ENCODE peak calls at places on chromosomes 1 and 21, in nine cellular contexts. C is GM23248, Q is hepatocyte, Y is SK-N-SH, D is PC-3, S is neural progenitor cell, I is OCI-LY7, F is GM23338, W is HCT116. V is an unnamed sample.

GRCh38 chr1:182087951-182088350 is 26.4 kb upstream of the ZNF648 start:
- DNase-seq in Q (no peak), I (no peak), F (no peak), D (peak; percentile 48), W (no peak), C (no peak), Y (no peak), S (no peak), V (no peak)

GRCh38 chr1:247360991-247361721 is 29.5 kb upstream of the ZNF496 start:
- DNase-seq in I (no peak), C (peak; percentile 65), Y (no peak), Q (peak; percentile 46), W (no peak), F (no peak), D (no peak), S (no peak), V (no peak)

GRCh38 chr1:184218436-184218835 is 166.9 kb downstream of the TSEN15 start:
- DNase-seq in I (no peak), Q (no peak), C (no peak), D (no peak), Y (no peak), F (no peak), S (no peak), W (no peak), V (no peak)

GRCh38 chr21:18959817-18960216 is 556.2 kb upstream of the TMPRSS15 start:
- DNase-seq in Y (no peak), S (no peak), I (no peak), D (no peak), Q (no peak), C (no peak), F (no peak), W (no peak), V (no peak)

GRCh38 chr1:93689521-93690223 is 8.0 kb upstream of the BCAR3 start:
- DNase-seq in Y (peak; percentile 28), I (peak; percentile 74), S (no peak), Q (no peak), F (peak; percentile 19), D (no peak), W (no peak), C (no peak), V (no peak)

GRCh38 chr1:60213253-60213652 is 139.7 kb upstream of the C1orf87 start:
- DNase-seq in S (no peak), W (no peak), C (no peak), Q (no peak), F (peak; percentile 44), Y (no peak), D (no peak), I (no peak), V (no peak)

GRCh38 chr1:179867493-179868330 is 9.9 kb downstream of the TOR1AIP2 start:
- DNase-seq in W (no peak), D (peak; percentile 53), S (peak; percentile 74), Q (peak; percentile 65), Y (peak; percentile 63), C (peak; percentile 78), F (peak; percentile 91), I (peak; percentile 64), V (peak; percentile 45)

GRCh38 chr1:56803561-56804156 is 15.5 kb downstream of the FYB2 start:
- DNase-seq in F (peak; percentile 85), W (peak; percentile 46), Y (peak; percentile 34), D (peak; percentile 67), I (peak; percentile 24), S (peak; percentile 78), Q (peak; percentile 48), C (peak; percentile 61), V (peak; percentile 18)

GRCh38 chr1:231626951-231627614 is 493 bp downstream of the DISC1 start:
- DNase-seq in Y (peak; percentile 66), Q (peak; percentile 69), C (peak; percentile 50), S (peak; percentile 78), W (no peak), F (peak; percentile 88), D (peak; percentile 59), I (no peak), V (no peak)

GRCh38 chr1:15207829-15208429 is 39.1 kb upstream of the FHAD1 start:
- DNase-seq in Y (no peak), Q (no peak), D (no peak), F (no peak), S (no peak), I (no peak), W (no peak), C (no peak), V (no peak)

GRCh38 chr1:145859491-145860159 is 744 bp upstream of the PIAS3 start:
- DNase-seq in S (peak; percentile 93), Y (peak; percentile 92), D (peak; percentile 94), F (peak; percentile 94), W (peak; percentile 67), Q (peak; percentile 96), I (peak; percentile 81), C (peak; percentile 97), V (peak; percentile 90)

GRCh38 chr1:85934531-85934930 is 222.0 kb downstream of the COL24A1 start:
- DNase-seq in W (no peak), S (no peak), C (peak; percentile 13), I (no peak), Q (no peak), F (no peak), Y (no peak), D (no peak), V (no peak)

GRCh38 chr1:19057182-19057779 is 100.8 kb upstream of the IFFO2 start:
- DNase-seq in C (no peak), D (no peak), W (no peak), I (no peak), F (no peak), S (no peak), Y (no peak), Q (no peak), V (no peak)

GRCh38 chr1:210099921-210100320 is 132.7 kb upstream of the SERTAD4 start:
- DNase-seq in I (no peak), D (no peak), C (no peak), W (no peak), S (no peak), Q (no peak), F (no peak), Y (no peak), V (peak; percentile 55)

GRCh38 chr1:12648741-12649140 is 4.9 kb downstream of the AADACL4 start:
- DNase-seq in W (no peak), Y (no peak), I (no peak), D (no peak), S (no peak), C (no peak), F (no peak), Q (no peak), V (no peak)

GRCh38 chr1:12654657-12655056 is 10.8 kb downstream of the AADACL4 start:
- DNase-seq in F (no peak), I (no peak), Y (no peak), Q (peak; percentile 49), C (no peak), D (no peak), S (no peak), W (no peak), V (no peak)

GRCh38 chr1:12644829-12645228 is 944 bp downstream of the AADACL4 start:
- DNase-seq in F (no peak), W (no peak), I (no peak), S (no peak), Q (no peak), Y (no peak), C (no peak), D (no peak), V (no peak)

GRCh38 chr1:12654004-12654567 is 10.2 kb downstream of the AADACL4 start:
- DNase-seq in D (no peak), Y (no peak), W (no peak), Q (no peak), I (no peak), S (no peak), C (peak; percentile 11), F (no peak), V (no peak)

DNA sequence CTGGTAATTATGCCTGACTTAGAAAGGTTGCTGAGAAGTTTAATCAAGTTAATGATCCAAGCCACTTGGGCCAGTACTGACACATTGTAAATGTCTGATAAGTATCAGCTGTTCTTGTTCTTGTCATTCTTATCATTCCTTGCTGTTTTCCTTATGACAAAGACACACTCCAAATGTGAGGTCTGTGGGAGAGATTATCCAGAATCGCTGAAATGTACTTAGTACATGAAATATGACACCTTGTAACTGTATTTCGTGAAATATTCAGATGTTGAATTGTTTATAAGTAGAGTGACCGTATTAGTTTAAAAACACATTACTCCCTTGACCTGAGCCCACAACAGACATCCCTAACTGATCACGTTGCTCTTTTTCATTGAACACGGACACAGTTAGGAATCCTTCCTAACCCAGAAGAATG is 6.1 kb downstream of the AADACL4 start:
- DNase-seq in Q (no peak), I (no peak), C (peak; percentile 7), S (no peak), Y (no peak), W (no peak), F (no peak), D (no peak), V (no peak)
- TF ChIP-seq EZH2phosphoT487 in Q (no peak), I (no peak), C (no peak), S (no peak), Y (no peak), W (no peak), F (no peak), D (no peak), V (no peak)

GRCh38 chr21:45364464-45365185 is 40.3 kb upstream of the COL18A1 start:
- DNase-seq in W (no peak), D (no peak), C (peak; percentile 70), Q (no peak), F (no peak), Y (no peak), I (no peak), S (peak; percentile 25), V (no peak)
- H3K4me1 ChIP-seq in W (peaks cover 44% of the 10 kb centered on the region), D (peaks cover 46% of the 10 kb centered on the region), C (peaks cover 23% of the 10 kb centered on the region), Q (peaks cover 38% of the 10 kb centered on the region), F (peaks cover 15% of the 10 kb centered on the region), Y (peaks cover 38% of the 10 kb centered on the region), I (no peaks in the 10 kb centered on the region), S (peaks cover 59% of the 10 kb centered on the region), V (no peaks in the 10 kb centered on the region)

GRCh38 chr21:45917241-45917640 is 64.3 kb upstream of the COL6A1 start:
- DNase-seq in Q (no peak), I (no peak), F (no peak), D (no peak), W (no peak), S (no peak), C (no peak), Y (no peak), V (no peak)

GRCh38 chr21:45914321-45914845 is 67.2 kb upstream of the COL6A1 start:
- DNase-seq in S (no peak), Y (no peak), D (no peak), C (no peak), Q (no peak), W (no peak), F (no peak), I (no peak), V (no peak)

GRCh38 chr21:45918011-45918410 is 63.6 kb upstream of the COL6A1 start:
- DNase-seq in S (no peak), W (no peak), I (no peak), D (no peak), C (no peak), Y (no peak), F (no peak), Q (no peak), V (no peak)

GRCh38 chr21:45913886-45914285 is 67.7 kb upstream of the COL6A1 start:
- DNase-seq in I (no peak), Q (no peak), W (no peak), S (no peak), C (no peak), F (no peak), Y (no peak), D (no peak), V (no peak)

GRCh38 chr21:45916011-45916840 is 65.3 kb upstream of the COL6A1 start:
- DNase-seq in I (no peak), C (no peak), S (no peak), W (no peak), D (no peak), Y (no peak), F (no peak), Q (no peak), V (no peak)
- TF ChIP-seq EZH2phosphoT487 in I (no peak), C (no peak), S (no peak), W (no peak), D (no peak), Y (no peak), F (no peak), Q (no peak), V (no peak)

GRCh38 chr1:70871790-70872189 is 175.8 kb downstream of the PTGER3 start:
- DNase-seq in S (no peak), D (no peak), F (no peak), Y (no peak), Q (no peak), C (no peak), W (no peak), I (no peak), V (no peak)
- H3K4me1 ChIP-seq in S (no peaks in the 10 kb centered on the region), D (no peaks in the 10 kb centered on the region), F (no peaks in the 10 kb centered on the region), Y (no peaks in the 10 kb centered on the region), Q (no peaks in the 10 kb centered on the region), C (peaks cover 10% of the 10 kb centered on the region), W (no peaks in the 10 kb centered on the region), I (no peaks in the 10 kb centered on the region), V (no peaks in the 10 kb centered on the region)

V was measured in MM.1S.